ENCODE peak calls at places on chromosomes 2 and 18, in seven cellular contexts. L is heart left ventricle, U is testis, X is right lobe of liver, M is Peyer's patch, C is HCT116, I is sigmoid colon. D is an unnamed sample.

GRCh38 chr2:203802277-203803045 is 65.1 kb upstream of the CTLA4 start:
- DNase-seq in I (no peak), U (no peak), X (no peak), C (no peak), M (no peak), L (no peak), D (no peak)

GRCh38 chr2:195700480-195700879 is 43.5 kb downstream of the SLC39A10 start:
- DNase-seq in U (no peak), I (no peak), C (no peak), L (no peak), M (no peak), X (no peak), D (no peak)

GRCh38 chr2:7427293-7428060 is 510.3 kb downstream of the RNF144A start:
- DNase-seq in C (peak; percentile 38), X (no peak), I (no peak), L (no peak), U (no peak), M (peak; percentile 53), D (no peak)

GRCh38 chr2:154447727-154448418 is 250.6 kb upstream of the KCNJ3 start:
- DNase-seq in C (no peak), X (no peak), U (no peak), L (no peak), M (no peak), I (no peak), D (no peak)

GRCh38 chr18:513826-514530 is 13.5 kb upstream of the COLEC12 start:
- DNase-seq in X (no peak), C (no peak), L (no peak), M (no peak), I (no peak), U (no peak), D (no peak)

GRCh38 chr18:31942999-31943894 is at the start of gene TRAPPC8:
- DNase-seq in C (peak; percentile 96), I (peak; percentile 99), M (peak; percentile 99), U (peak; percentile 100), L (peak; percentile 99), X (peak; percentile 99), D (peak; percentile 97)

GRCh38 chr2:42096869-42097591 is 49.2 kb downstream of the PKDCC start:
- DNase-seq in C (no peak), X (no peak), M (no peak), L (no peak), I (no peak), U (no peak), D (no peak)

GRCh38 chr2:75256485-75256884 is 57.2 kb upstream of the TACR1 start:
- DNase-seq in I (no peak), X (no peak), C (no peak), M (no peak), U (no peak), L (no peak), D (no peak)

GRCh38 chr2:108346827-108347226 is 30.9 kb upstream of the SULT1C4 start:
- DNase-seq in X (no peak), M (no peak), I (no peak), U (no peak), L (no peak), C (no peak), D (no peak)

GRCh38 chr18:41936471-41937134 is 18.4 kb upstream of the PIK3C3 start:
- DNase-seq in L (no peak), M (no peak), C (no peak), I (no peak), U (no peak), X (no peak), D (no peak)

GRCh38 chr2:159111346-159111922 is 143.0 kb downstream of the TANC1 start:
- DNase-seq in U (no peak), C (no peak), M (no peak), L (peak; percentile 80), I (no peak), X (no peak), D (no peak)

GRCh38 chr2:8264981-8265380 is 416.9 kb upstream of the ID2 start:
- DNase-seq in M (no peak), U (no peak), C (no peak), X (no peak), I (no peak), L (no peak), D (no peak)

GRCh38 chr18:53796042-53796729 is 428.3 kb downstream of the MBD2 start:
- DNase-seq in L (no peak), C (no peak), X (no peak), M (no peak), I (no peak), U (no peak), D (no peak)

GRCh38 chr2:46181789-46182530 is 115.2 kb upstream of the EPAS1 start:
- DNase-seq in M (peak; percentile 38), X (no peak), I (no peak), U (no peak), L (peak; percentile 71), C (no peak), D (no peak)

GRCh38 chr2:241257419-241258032 is 57.9 kb downstream of the HDLBP start:
- DNase-seq in I (no peak), C (no peak), L (no peak), U (peak; percentile 13), X (no peak), M (no peak), D (no peak)

GRCh38 chr18:47899107-47899840 is 31.2 kb downstream of the SMAD2 start:
- DNase-seq in I (no peak), C (no peak), X (no peak), M (no peak), U (no peak), L (no peak), D (no peak)

GRCh38 chr18:55243852-55244251 is 284.6 kb upstream of the CCDC68 start:
- DNase-seq in M (no peak), L (peak; percentile 72), X (no peak), I (no peak), U (no peak), C (no peak), D (no peak)

GRCh38 chr18:57122906-57123510 is 23.9 kb upstream of the BOD1L2 start:
- DNase-seq in U (no peak), L (no peak), I (no peak), M (no peak), C (no peak), X (no peak), D (no peak)

GRCh38 chr2:12278217-12278755 is 438.4 kb upstream of the TRIB2 start:
- DNase-seq in M (no peak), C (no peak), U (no peak), X (no peak), L (no peak), I (no peak), D (no peak)

GRCh38 chr18:11674119-11674518 is 14.9 kb upstream of the GNAL start:
- DNase-seq in U (no peak), X (no peak), L (no peak), M (no peak), C (no peak), I (no peak), D (no peak)

GRCh38 chr18:3653859-3654441 is 204.0 kb downstream of the TGIF1 start:
- DNase-seq in X (no peak), C (no peak), I (no peak), U (peak; percentile 34), L (no peak), M (no peak), D (no peak)

GRCh38 chr18:48902023-48902855 is 48.5 kb downstream of the SMAD7 start:
- DNase-seq in C (peak; percentile 22), X (peak; percentile 78), U (peak; percentile 79), I (peak; percentile 93), L (peak; percentile 94), M (peak; percentile 80), D (no peak)

GRCh38 chr2:98571796-98572195 is 36.5 kb downstream of the COA5 start:
- DNase-seq in U (no peak), C (no peak), I (no peak), M (peak; percentile 38), L (no peak), X (no peak), D (no peak)
- H3K36me3 ChIP-seq in U (no peaks in the 10 kb centered on the region), C (no peaks in the 10 kb centered on the region), I (peaks cover 26% of the 10 kb centered on the region), M (peaks cover 83% of the 10 kb centered on the region), L (peaks cover 96% of the 10 kb centered on the region), X (no peaks in the 10 kb centered on the region), D (peaks cover 6% of the 10 kb centered on the region)

DNA sequence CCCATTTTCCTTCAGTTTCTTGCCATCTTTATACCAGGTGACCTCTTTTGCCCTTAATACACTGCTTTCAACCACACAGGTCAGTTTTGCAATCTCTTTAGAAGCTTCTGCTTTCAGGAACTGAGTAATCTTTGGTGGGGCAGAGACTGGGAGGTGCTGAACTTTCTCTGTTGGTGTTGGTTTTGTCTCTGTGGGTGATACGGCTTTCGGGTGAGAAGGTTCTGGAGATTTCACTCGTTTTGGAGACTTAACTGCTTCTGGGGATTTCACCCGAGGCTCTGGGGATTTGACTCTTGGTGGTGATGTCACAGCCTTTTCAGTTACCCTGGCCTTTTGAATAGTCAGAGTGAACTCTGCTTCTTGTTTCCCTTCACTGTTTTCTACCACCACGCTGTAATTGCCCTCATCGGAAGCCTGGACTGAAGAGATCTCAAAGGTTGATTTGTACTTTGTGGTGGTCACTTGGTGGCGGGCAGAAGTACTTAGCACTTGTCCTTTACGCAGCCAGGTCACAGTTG is 50.4 kb downstream of the PLEKHA3 start:
- DNase-seq in L (no peak), C (no peak), U (no peak), M (no peak), X (no peak), I (no peak), D (no peak)
- TF ChIP-seq POLR2A in L (no peak), C (no peak), U (no peak), M (no peak), X (no peak), I (no peak), D (no peak)

GRCh38 chr2:28778392-28778791 is 26.8 kb downstream of the PPP1CB start:
- DNase-seq in M (no peak), X (no peak), I (no peak), U (no peak), L (no peak), C (no peak), D (no peak)

GRCh38 chr2:28779020-28779419 is 27.4 kb downstream of the PPP1CB start:
- DNase-seq in I (no peak), U (no peak), X (no peak), M (no peak), C (no peak), L (no peak), D (no peak)

GRCh38 chr2:28776471-28776870 is 24.8 kb downstream of the PPP1CB start:
- DNase-seq in L (no peak), M (no peak), C (no peak), U (no peak), X (no peak), I (no peak), D (no peak)

GRCh38 chr2:28780496-28780895 is 28.9 kb downstream of the PPP1CB start:
- DNase-seq in C (no peak), M (no peak), L (no peak), I (no peak), X (no peak), U (no peak), D (no peak)

DNA sequence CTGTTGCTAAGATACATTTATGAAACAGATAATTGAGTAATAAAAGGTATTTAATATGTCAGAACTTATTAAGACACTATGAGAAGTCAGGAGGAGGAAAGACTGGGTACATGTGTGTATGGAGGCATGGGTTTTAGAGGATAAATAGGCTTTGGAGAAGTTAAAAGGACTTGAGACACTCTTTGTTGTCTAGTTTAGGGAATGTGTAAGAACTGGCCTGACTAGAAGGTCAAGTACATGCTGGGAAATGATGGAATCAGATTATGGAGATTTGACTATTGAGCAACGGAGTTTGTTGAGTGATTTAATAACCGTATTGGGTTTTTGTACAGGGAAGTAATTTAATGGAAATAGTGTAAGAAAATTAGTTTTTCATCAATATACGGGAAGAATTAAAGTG is 28.2 kb upstream of the SPDYA start:
- DNase-seq in M (no peak), L (no peak), U (no peak), C (no peak), I (no peak), X (no peak), D (no peak)
- H3K36me3 ChIP-seq in M (peaks cover 100% of the 10 kb centered on the region), L (peaks cover 100% of the 10 kb centered on the region), U (no peaks in the 10 kb centered on the region), C (peaks cover 50% of the 10 kb centered on the region), I (no peaks in the 10 kb centered on the region), X (peaks cover 63% of the 10 kb centered on the region), D (peaks cover 20% of the 10 kb centered on the region)

GRCh38 chr18:12726774-12727550 is 24.1 kb downstream of the PSMG2 start:
- DNase-seq in I (no peak), U (peak; percentile 85), M (peak; percentile 57), C (peak; percentile 49), L (no peak), X (no peak), D (no peak)
- TF ChIP-seq POLR2A in I (no peak), U (no peak), M (no peak), C (no peak), L (no peak), X (no peak), D (no peak)

D was measured in esophagus squamous epithelium.